ENCODE peak calls at places on chromosome 4, in eight cellular contexts. H, W, S, I, Z, N, P and M are unnamed samples.

GRCh38 chr4:184284336-184284690 is 66.6 kb upstream of the ENPP6 start:
- DNase-seq in H (no peak), W (no peak), S (no peak), I (no peak), Z (no peak), N (no peak), P (no peak), M (no peak)

GRCh38 chr4:145796338-145796737 is 116.4 kb downstream of the C4orf51 start:
- DNase-seq in H (no peak), W (no peak), S (no peak), I (no peak), Z (no peak), N (no peak), P (no peak), M (no peak)

GRCh38 chr4:65310586-65310985 is 359.7 kb downstream of the EPHA5 start:
- DNase-seq in H (no peak), W (no peak), S (no peak), I (no peak), Z (no peak), N (no peak), P (no peak), M (no peak)

GRCh38 chr4:121192013-121192412 is 27.9 kb upstream of the TNIP3 start:
- DNase-seq in H (no peak), W (no peak), S (no peak), I (no peak), Z (no peak), N (no peak), P (no peak), M (no peak)

GRCh38 chr4:180650273-180650672 is 1592.9 kb upstream of the TENM3 start:
- DNase-seq in H (no peak), W (no peak), S (no peak), I (no peak), Z (no peak), N (no peak), P (no peak), M (no peak)

GRCh38 chr4:118325443-118325842 is 27.4 kb downstream of the PRSS12 start:
- DNase-seq in H (no peak), W (no peak), S (no peak), I (no peak), Z (no peak), N (no peak), P (no peak), M (no peak)

GRCh38 chr4:146132445-146132844 is 43.1 kb upstream of the LSM6 start:
- DNase-seq in H (no peak), W (no peak), S (no peak), I (no peak), Z (no peak), N (no peak), P (peak; percentile 70), M (no peak)

GRCh38 chr4:12703076-12703475 is 781.1 kb downstream of the RAB28 start:
- DNase-seq in H (no peak), W (no peak), S (no peak), I (no peak), Z (no peak), N (no peak), P (no peak), M (no peak)

GRCh38 chr4:42655248-42655647 is 1.7 kb downstream of the ATP8A1 start:
- DNase-seq in H (no peak), W (no peak), S (no peak), I (peak; percentile 14), Z (no peak), N (no peak), P (no peak), M (no peak)

GRCh38 chr4:148704291-148704690 is 262.1 kb upstream of the NR3C2 start:
- DNase-seq in H (no peak), W (no peak), S (no peak), I (peak; percentile 12), Z (no peak), N (no peak), P (no peak), M (no peak)

GRCh38 chr4:1746265-1746691 is 25.0 kb downstream of the TACC3 start:
- DNase-seq in H (peak; percentile 88), W (peak; percentile 82), S (peak; percentile 85), I (peak; percentile 75), Z (peak; percentile 46), N (peak; percentile 96), P (no peak), M (no peak)

GRCh38 chr4:129218355-129218754 is 122.4 kb downstream of the C4orf33 start:
- DNase-seq in H (peak; percentile 8), W (no peak), S (no peak), I (peak; percentile 24), Z (no peak), N (no peak), P (no peak), M (no peak)

GRCh38 chr4:8646296-8647093 is 53.9 kb downstream of the CPZ start:
- DNase-seq in H (no peak), W (no peak), S (no peak), I (no peak), Z (no peak), N (no peak), P (no peak), M (no peak)

GRCh38 chr4:23091674-23092073 is 398.9 kb downstream of the GBA3 start:
- DNase-seq in H (no peak), W (no peak), S (no peak), I (no peak), Z (no peak), N (no peak), P (no peak), M (no peak)

GRCh38 chr4:181234951-181235350 is 1008.3 kb upstream of the TENM3 start:
- DNase-seq in H (no peak), W (peak; percentile 4), S (no peak), I (no peak), Z (no peak), N (no peak), P (no peak), M (no peak)

DNA sequence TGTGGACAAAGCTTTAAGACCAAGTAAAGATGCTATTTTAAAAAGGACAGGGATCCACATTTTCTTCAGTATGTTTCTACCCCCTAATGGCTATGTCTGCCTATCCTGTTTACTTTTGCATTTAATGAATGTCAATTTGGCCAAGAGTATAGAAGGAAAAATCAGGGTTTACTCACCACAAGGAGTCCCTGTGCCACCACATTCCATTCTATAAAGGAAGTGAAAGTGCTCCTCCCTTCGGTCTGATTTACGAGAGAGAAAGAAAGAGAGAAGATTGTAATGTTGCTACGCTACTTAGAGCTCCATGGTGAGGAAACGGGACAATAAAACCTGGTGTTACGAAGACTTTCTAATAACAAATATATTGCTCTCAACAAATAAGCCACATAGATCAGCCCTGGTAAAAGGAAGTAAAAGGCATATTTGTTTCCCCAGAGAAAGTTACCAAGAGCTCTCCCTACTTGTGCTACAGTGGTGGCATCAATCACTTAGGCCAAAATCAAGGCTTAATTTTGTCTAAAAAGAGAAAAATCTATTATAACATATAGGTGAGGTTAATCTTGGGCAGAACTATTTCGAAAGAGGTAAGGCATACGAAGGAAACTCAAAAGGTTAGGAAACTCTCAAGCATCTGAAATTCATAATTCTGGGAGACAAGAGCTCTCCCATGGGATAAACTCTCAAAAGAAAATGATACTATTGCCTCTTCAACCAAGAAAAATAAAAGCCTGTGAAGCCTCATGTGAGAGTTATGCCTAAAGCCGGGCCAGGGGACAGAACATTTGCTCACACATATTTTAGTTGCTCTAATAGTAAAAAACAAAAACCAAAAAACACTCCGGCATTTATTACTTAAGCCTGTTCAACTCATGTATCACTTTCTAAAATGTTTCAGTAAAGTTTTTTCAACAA is 29.5 kb downstream of the TAPT1 start:
- DNase-seq in H (no peak), W (peak; percentile 4), S (no peak), I (peak; percentile 83), Z (peak; percentile 38), N (no peak), P (peak; percentile 21), M (no peak)
- H3K9ac ChIP-seq in H (no peak overlapping the region), W (no peak overlapping the region), S (no peak overlapping the region), I (peak overlapping the region; percentile 74), Z (peak overlapping the region; percentile 16), N (no peak overlapping the region), P (no peak overlapping the region), M (peak overlapping the region; percentile 45)

DNA sequence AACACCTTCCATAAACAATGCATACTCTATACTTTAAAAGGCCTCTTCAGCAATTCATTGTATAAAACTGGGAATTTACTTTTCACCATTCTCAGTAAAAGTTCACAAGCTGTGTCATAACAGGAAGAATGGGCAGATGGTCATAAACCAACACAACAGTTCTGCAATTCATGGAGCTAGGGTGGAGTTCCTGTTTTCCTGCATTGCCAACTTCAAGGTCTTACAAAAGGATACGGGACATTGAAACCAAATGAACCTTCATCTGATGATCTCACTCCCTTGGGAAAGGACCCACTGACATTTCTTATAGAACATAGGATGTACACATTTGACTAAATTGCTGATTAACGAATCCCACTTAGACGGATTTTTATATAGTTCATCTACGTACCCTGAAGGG is 4.1 kb downstream of the KDR start:
- DNase-seq in H (no peak), W (no peak), S (no peak), I (peak; percentile 96), Z (no peak), N (no peak), P (no peak), M (no peak)
- TF ChIP-seq POLR2AphosphoS5 in H (no peak), W (no peak), S (no peak), I (no peak), Z (no peak), N (no peak), P (no peak), M (no peak)

GRCh38 chr4:173333658-173334084 is 487 bp downstream of the HMGB2 start:
- DNase-seq in H (peak; percentile 70), W (peak; percentile 2), S (no peak), I (no peak), Z (no peak), N (peak; percentile 71), P (no peak), M (no peak)

GRCh38 chr4:173332021-173332487 is 2.1 kb downstream of the HMGB2 start:
- DNase-seq in H (no peak), W (no peak), S (no peak), I (peak; percentile 30), Z (no peak), N (no peak), P (no peak), M (no peak)

GRCh38 chr4:173332963-173333657 is 1.0 kb downstream of the HMGB2 start:
- DNase-seq in H (no peak), W (no peak), S (no peak), I (peak; percentile 45), Z (no peak), N (no peak), P (no peak), M (no peak)

GRCh38 chr4:173328236-173328901 is 5.8 kb downstream of the HMGB2 start:
- DNase-seq in H (no peak), W (no peak), S (no peak), I (no peak), Z (no peak), N (no peak), P (no peak), M (no peak)

DNA sequence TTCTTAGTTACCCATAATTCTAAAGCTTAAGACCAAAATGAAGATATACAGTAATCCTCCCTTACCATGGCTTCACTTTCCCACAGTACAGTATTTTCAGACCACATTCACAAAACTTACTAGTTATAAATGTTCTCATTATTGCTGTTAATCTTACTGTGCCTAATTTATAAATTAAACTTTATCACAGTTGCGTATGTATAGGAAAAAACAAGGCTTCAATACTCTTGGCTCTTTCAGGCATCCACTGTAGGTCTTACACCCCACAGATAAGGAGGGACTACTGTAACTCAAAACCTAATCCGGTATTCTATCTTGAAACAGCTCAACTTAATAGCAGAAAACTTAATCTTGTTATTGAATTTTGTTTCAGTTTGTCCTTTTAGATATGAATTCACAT is 3.6 kb downstream of the HMGB2 start:
- DNase-seq in H (no peak), W (no peak), S (no peak), I (no peak), Z (no peak), N (no peak), P (no peak), M (no peak)
- H3K9ac ChIP-seq in H (no peak overlapping the region), W (no peak overlapping the region), S (no peak overlapping the region), I (no peak overlapping the region), Z (no peak overlapping the region), N (peak overlapping the region; percentile 15), P (no peak overlapping the region), M (no peak overlapping the region)

GRCh38 chr4:98995183-98996055 is at the start of gene METAP1:
- DNase-seq in H (peak; percentile 98), W (peak; percentile 93), S (peak; percentile 93), I (peak; percentile 91), Z (peak; percentile 94), N (peak; percentile 98), P (peak; percentile 79), M (peak; percentile 62)
- TF ChIP-seq POLR2AphosphoS5 in H (peak; percentile 81), W (peak; percentile 85), S (peak; percentile 92), I (peak; percentile 89), Z (peak; percentile 78), N (peak; percentile 85), P (peak; percentile 80), M (peak; percentile 90)